ENCODE peak calls at places on chromosomes 6 and 20, in five cellular contexts. X is H1, U is mesenchymal stem cell, O is IMR-90, S is neuronal stem cell. P is an unnamed sample.

GRCh38 chr6:162245831-162246230 is 481.7 kb downstream of the PRKN start:
- DNase-seq in U (no peak), X (no peak), O (no peak), S (no peak), P (no peak)

GRCh38 chr6:88641178-88641903 is 322.1 kb downstream of the RNGTT start:
- DNase-seq in S (no peak), X (no peak), O (peak; percentile 13), U (peak; percentile 41), P (no peak)

GRCh38 chr6:36197739-36198221 is 1.2 kb downstream of the BRPF3 start:
- DNase-seq in U (no peak), S (peak; percentile 3), O (no peak), X (no peak), P (no peak)

GRCh38 chr6:53527249-53527765 is 17.6 kb downstream of the GCLC start:
- DNase-seq in X (no peak), U (no peak), S (no peak), O (no peak), P (peak; percentile 11)

GRCh38 chr20:54062812-54063280 is 7.5 kb downstream of the BCAS1 start:
- DNase-seq in S (peak; percentile 15), U (peak; percentile 45), O (peak; percentile 31), X (no peak), P (peak; percentile 57)

GRCh38 chr20:46013826-46014516 is 5.3 kb downstream of the MMP9 start:
- DNase-seq in X (no peak), U (peak; percentile 33), S (peak; percentile 63), O (peak; percentile 32), P (peak; percentile 97)

GRCh38 chr6:119978274-119978889 is 628.8 kb upstream of the MAN1A1 start:
- DNase-seq in S (no peak), X (no peak), U (peak; percentile 40), O (peak; percentile 26), P (peak; percentile 23)

GRCh38 chr20:24339179-24339578 is 130.2 kb upstream of the SYNDIG1 start:
- DNase-seq in U (no peak), O (no peak), S (no peak), X (no peak), P (no peak)

GRCh38 chr6:73695619-73696421 is at the start of gene CD109:
- DNase-seq in O (peak; percentile 73), S (peak; percentile 50), X (peak; percentile 33), U (peak; percentile 94), P (peak; percentile 79)

GRCh38 chr6:52417675-52418111 is 2.4 kb upstream of the EFHC1 start:
- DNase-seq in O (peak; percentile 68), X (no peak), S (no peak), U (peak; percentile 86), P (peak; percentile 50)

GRCh38 chr20:62141397-62142251 is 1.6 kb downstream of the PSMA7 start:
- DNase-seq in O (peak; percentile 38), U (peak; percentile 76), S (no peak), X (no peak), P (peak; percentile 58)

GRCh38 chr6:26304213-26305096 is 60.5 kb upstream of the BTN3A2 start:
- DNase-seq in U (peak; percentile 83), S (no peak), X (no peak), O (peak; percentile 70), P (peak; percentile 77)

GRCh38 chr6:170043150-170043819 is 247.6 kb downstream of the DLL1 start:
- DNase-seq in O (no peak), X (no peak), S (no peak), U (no peak), P (no peak)

GRCh38 chr20:25084616-25085187 is 2.8 kb upstream of the VSX1 start:
- DNase-seq in O (no peak), X (no peak), S (no peak), U (no peak), P (no peak)

GRCh38 chr6:31586596-31586995 is 519 bp downstream of the LST1 start:
- DNase-seq in U (no peak), X (no peak), S (no peak), O (no peak), P (no peak)

GRCh38 chr6:5034736-5035135 is 30.9 kb upstream of the RPP40 start:
- DNase-seq in U (no peak), S (no peak), X (no peak), O (no peak), P (no peak)

GRCh38 chr6:42354707-42355106 is 97.0 kb downstream of the TRERF1 start:
- DNase-seq in U (peak; percentile 43), S (no peak), X (no peak), O (peak; percentile 82), P (no peak)

GRCh38 chr6:127618729-127619128 is 41.8 kb downstream of the C6orf58 start:
- DNase-seq in U (no peak), X (no peak), S (no peak), O (peak; percentile 11), P (no peak)

GRCh38 chr6:3966426-3966825 is 112.5 kb downstream of the FAM217A start:
- DNase-seq in S (no peak), X (no peak), O (no peak), U (no peak), P (no peak)

GRCh38 chr6:3965071-3965718 is 113.7 kb downstream of the FAM217A start:
- DNase-seq in S (no peak), X (no peak), U (no peak), O (no peak), P (no peak)

GRCh38 chr6:3970097-3970496 is 108.8 kb downstream of the FAM217A start:
- DNase-seq in S (no peak), X (no peak), O (no peak), U (no peak), P (no peak)
- H2BK15ac ChIP-seq in S (no peak overlapping the region), X (no peak overlapping the region), O (no peak overlapping the region), U (no peak overlapping the region), P (no peak overlapping the region)

GRCh38 chr6:143546599-143546998 is 35.1 kb upstream of the FUCA2 start:
- DNase-seq in X (no peak), O (no peak), S (no peak), U (no peak), P (no peak)
- H3K4me3 ChIP-seq in X (no peak overlapping the region), O (no peak overlapping the region), S (no peak overlapping the region), U (no peak overlapping the region), P (no peak overlapping the region)

GRCh38 chr6:34697904-34698557 is 1.5 kb upstream of the ILRUN start:
- DNase-seq in O (no peak), U (no peak), S (no peak), X (no peak), P (no peak)

GRCh38 chr6:34696739-34697543 is at the start of gene ILRUN:
- DNase-seq in U (peak; percentile 94), O (peak; percentile 92), S (peak; percentile 95), X (peak; percentile 65), P (peak; percentile 95)

GRCh38 chr6:34697544-34697836 is 923 bp upstream of the ILRUN start:
- DNase-seq in U (no peak), S (no peak), X (no peak), O (no peak), P (no peak)

GRCh38 chr6:34696189-34696738 is 303 bp downstream of the ILRUN start:
- DNase-seq in U (peak; percentile 74), X (no peak), S (no peak), O (peak; percentile 21), P (peak; percentile 49)

DNA sequence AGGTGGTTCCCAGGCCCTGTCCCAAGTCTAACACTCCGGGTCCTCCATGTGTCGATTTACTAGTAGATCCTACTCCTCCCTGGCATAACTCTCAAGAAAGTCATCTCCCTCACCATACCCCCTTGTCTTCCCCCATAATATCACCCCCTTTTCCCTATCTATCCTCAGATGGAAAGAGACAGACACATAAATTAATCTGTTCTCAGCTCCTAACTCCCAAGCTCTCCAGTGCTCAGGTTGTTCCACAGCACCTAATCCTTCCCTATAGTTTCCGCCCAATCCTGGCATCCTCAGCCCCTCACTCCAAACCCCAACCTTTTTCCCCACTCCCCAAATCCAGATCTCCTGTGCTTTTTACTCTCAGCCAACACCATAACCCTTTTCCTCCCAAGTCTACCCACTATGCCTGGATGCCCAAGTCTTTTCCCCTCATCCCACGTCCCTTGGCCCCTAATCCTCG is 808 bp downstream of the ILRUN start:
- DNase-seq in X (no peak), U (no peak), O (no peak), S (no peak), P (no peak)
- H2BK15ac ChIP-seq in X (no peak overlapping the region), U (no peak overlapping the region), O (peak overlapping the region; percentile 44), S (peak overlapping the region; percentile 81), P (no peak overlapping the region)

DNA sequence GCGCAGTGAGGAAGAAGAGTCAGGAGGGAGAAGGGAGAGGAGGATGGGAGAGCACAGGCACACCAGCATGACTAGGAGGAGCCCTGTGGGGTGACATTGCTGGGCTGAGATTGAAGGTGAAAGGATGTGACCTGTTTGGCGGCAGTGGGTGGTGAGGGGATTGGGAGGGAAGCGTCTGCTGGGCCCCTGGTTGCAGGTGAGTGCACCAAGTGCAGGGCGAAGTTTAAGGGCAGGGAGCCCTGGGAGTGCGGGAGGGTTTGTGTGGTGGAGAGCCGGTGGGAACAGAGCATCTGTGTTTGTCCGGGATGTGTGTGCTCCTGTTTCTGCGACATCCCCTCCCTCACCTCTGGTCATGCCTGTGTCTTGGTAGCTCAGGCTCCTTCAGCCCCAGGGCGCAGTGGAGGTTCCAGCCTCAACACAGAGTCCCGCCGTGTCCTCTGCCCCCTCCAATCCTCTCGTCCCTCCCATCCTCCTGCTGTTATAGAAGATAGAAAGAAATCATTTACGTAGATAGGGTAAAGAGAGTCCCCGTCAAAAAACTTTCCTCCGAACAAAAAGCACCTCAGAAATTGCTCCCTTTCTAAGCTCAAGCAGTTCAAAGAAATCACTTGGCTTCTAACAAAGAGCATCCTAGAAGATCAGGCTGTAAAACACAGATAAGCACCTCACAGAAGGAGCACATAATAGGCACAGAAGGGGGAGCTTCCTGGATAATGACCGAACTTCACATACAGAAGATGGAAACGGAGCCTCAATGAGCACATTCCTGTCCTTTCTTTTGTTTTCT is 25.0 kb downstream of the ULBP1 start:
- DNase-seq in U (no peak), S (no peak), O (no peak), X (no peak), P (no peak)
- H3K4me3 ChIP-seq in U (no peak overlapping the region), S (no peak overlapping the region), O (no peak overlapping the region), X (no peak overlapping the region), P (no peak overlapping the region)

GRCh38 chr6:107284805-107285204 is 169.5 kb upstream of the BEND3 start:
- DNase-seq in X (no peak), O (no peak), U (no peak), S (no peak), P (no peak)

GRCh38 chr6:107293421-107293820 is 165.9 kb downstream of the PDSS2 start:
- DNase-seq in U (no peak), S (no peak), O (no peak), X (no peak), P (no peak)

GRCh38 chr6:107292570-107293285 is 166.6 kb downstream of the PDSS2 start:
- DNase-seq in S (no peak), U (no peak), X (no peak), O (no peak), P (no peak)

DNA sequence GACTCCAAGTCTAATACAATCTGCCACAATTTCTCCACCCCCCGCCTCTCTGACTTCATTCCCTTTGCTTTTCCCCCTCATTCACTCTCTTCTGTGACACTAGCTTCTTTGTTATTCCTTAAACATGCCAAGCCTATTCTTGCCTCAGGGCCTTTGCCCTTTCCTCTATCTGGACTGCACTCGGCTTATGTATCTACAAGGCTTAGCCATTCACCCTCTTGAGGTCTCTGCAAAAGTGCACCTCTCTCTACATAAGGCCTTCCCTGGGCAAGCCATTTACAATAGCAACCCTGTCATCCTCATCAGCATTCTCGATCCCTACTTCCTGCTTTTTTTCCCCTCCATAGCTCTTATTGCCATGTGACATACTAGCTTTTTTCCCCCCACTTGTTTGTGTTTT is 168.9 kb downstream of the PDSS2 start:
- DNase-seq in O (no peak), X (no peak), U (no peak), S (no peak), P (peak; percentile 28)
- H2BK15ac ChIP-seq in O (no peak overlapping the region), X (no peak overlapping the region), U (no peak overlapping the region), S (no peak overlapping the region), P (no peak overlapping the region)